ENCODE peak calls at places on chromosomes 16 and 17, in five cellular contexts. D is cardiac muscle cell, V is bronchial epithelial cell, Z is fibroblast of mammary gland, S is HL-60. A is an unnamed sample.

GRCh38 chr17:50585346-50585745 is 24.8 kb downstream of the CACNA1G start:
- DNase-seq in D (no peak), V (no peak), Z (no peak), S (no peak), A (no peak)

GRCh38 chr16:27439273-27440018 is 37.5 kb downstream of the IL21R start:
- DNase-seq in D (no peak), V (no peak), Z (no peak), S (no peak), A (peak; percentile 9)

GRCh38 chr17:10046786-10047609 is 141.9 kb upstream of the RCVRN start:
- DNase-seq in D (no peak), V (no peak), Z (no peak), S (no peak), A (no peak)

GRCh38 chr17:17515921-17516295 is 19.7 kb upstream of the RASD1 start:
- DNase-seq in D (peak; percentile 40), V (peak; percentile 44), Z (peak; percentile 80), S (no peak), A (peak; percentile 11)

GRCh38 chr16:79310734-79311133 is 289.8 kb downstream of the MAF start:
- DNase-seq in D (no peak), V (no peak), Z (no peak), S (no peak), A (no peak)

GRCh38 chr17:78351449-78352006 is 8.3 kb downstream of the SOCS3 start:
- DNase-seq in D (peak; percentile 100), V (peak; percentile 99), Z (peak; percentile 98), S (no peak), A (peak; percentile 35)

GRCh38 chr17:31522284-31522931 is 130.9 kb downstream of the RAB11FIP4 start:
- DNase-seq in D (no peak), V (no peak), Z (no peak), S (no peak), A (peak; percentile 11)

GRCh38 chr16:14071576-14072271 is 605 bp downstream of the MRTFB start:
- DNase-seq in D (no peak), V (no peak), Z (no peak), S (peak; percentile 2), A (no peak)

GRCh38 chr16:65621640-65622039 is 499.8 kb upstream of the CDH11 start:
- DNase-seq in D (peak; percentile 14), V (no peak), Z (no peak), S (no peak), A (no peak)

GRCh38 chr17:29116652-29117439 is 63.4 kb downstream of the MYO18A start:
- DNase-seq in D (peak; percentile 76), V (peak; percentile 33), Z (peak; percentile 67), S (peak; percentile 90), A (peak; percentile 92)

GRCh38 chr17:29117440-29117753 is 62.8 kb downstream of the MYO18A start:
- DNase-seq in D (no peak), V (no peak), Z (no peak), S (no peak), A (no peak)

GRCh38 chr17:29114141-29114540 is 66.1 kb downstream of the MYO18A start:
- DNase-seq in D (no peak), V (no peak), Z (peak; percentile 16), S (no peak), A (no peak)

GRCh38 chr17:29115435-29115834 is 64.8 kb downstream of the MYO18A start:
- DNase-seq in D (no peak), V (no peak), Z (no peak), S (no peak), A (no peak)

DNA sequence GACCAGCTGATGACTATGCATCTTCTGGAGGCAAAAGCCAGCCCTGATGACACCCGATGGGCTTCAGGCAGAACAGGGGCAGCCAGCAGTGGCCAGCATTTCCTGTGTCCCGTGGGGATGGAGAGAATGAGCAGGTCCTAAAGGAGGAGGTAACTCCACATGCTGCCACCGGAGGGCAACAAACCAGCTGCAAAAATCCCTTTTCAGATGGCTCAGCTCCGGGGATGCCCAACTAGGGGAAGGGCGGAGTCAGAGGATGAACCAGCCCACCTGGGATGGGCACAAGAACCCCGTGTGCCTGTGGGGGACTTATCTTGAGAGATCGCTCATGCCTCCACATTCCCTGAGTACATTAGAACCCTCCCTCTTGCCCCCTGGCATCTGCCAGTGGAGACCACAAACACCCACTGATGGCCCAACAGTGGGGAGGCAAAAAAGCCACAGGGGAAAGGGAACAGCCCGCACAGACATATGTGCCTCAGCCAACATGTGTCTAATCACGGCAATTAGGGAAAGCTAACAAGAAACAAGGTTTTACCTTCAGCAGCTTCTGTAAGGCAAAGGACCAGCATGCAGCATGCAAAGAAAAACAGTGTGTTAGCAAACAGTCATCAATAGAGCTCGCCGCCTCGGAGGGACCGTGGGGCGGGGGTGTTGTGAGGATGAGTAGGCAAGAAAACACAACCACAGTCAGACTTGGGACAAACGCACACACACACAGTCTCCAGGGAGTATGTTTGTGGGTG is 64.1 kb downstream of the MYO18A start:
- DNase-seq in D (peak; percentile 38), V (peak; percentile 45), Z (peak; percentile 61), S (peak; percentile 63), A (peak; percentile 72)
- TF ChIP-seq CTCF in D (peak; percentile 54), V (peak; percentile 50), Z (peak; percentile 59), S (peak; percentile 41), A (peak; percentile 59)

DNA sequence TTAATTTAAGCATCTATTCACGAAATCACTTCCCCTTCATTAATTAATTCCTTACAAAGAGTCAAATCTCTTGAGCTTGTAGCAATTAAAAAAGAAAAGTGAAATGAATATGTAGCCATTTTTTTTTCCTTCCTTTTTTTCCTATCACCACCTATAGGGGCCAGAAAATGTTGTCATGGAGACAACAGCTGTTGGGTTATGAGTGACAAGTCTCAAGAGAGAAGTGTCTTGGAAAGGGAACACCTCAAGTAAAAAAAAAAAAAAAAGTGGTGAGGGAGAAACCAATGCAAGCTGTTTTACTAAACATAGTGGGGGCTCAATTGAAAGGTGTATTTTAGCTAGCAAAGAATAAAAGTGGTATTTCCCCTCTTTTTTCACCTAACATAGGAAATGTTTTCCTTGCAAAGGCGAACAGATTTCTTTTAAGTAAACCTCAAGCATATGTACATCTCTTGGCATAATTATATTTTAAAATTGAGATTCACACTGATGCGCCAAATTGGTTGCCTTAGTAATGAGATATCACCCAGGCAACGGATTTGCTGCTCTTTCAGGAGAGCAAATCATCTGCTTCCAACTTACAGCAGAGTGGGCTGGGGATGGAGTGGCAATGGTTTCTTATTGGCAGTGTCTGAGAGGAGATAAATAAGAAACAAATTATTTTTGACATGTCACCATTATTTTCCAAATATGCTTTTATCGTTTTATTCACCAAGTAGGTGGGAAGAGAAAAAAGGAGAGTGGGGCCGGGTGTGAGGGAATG is 183.6 kb downstream of the MYO1D start:
- DNase-seq in D (no peak), V (no peak), Z (no peak), S (no peak), A (no peak)
- TF ChIP-seq CTCF in D (no peak), V (no peak), Z (no peak), S (no peak), A (no peak)

GRCh38 chr16:56743840-56744239 is 13.9 kb downstream of the NUP93 start:
- DNase-seq in D (peak; percentile 61), V (no peak), Z (peak; percentile 66), S (no peak), A (peak; percentile 18)
- TF ChIP-seq CTCF in D (no peak), V (no peak), Z (no peak), S (no peak), A (no peak)

DNA sequence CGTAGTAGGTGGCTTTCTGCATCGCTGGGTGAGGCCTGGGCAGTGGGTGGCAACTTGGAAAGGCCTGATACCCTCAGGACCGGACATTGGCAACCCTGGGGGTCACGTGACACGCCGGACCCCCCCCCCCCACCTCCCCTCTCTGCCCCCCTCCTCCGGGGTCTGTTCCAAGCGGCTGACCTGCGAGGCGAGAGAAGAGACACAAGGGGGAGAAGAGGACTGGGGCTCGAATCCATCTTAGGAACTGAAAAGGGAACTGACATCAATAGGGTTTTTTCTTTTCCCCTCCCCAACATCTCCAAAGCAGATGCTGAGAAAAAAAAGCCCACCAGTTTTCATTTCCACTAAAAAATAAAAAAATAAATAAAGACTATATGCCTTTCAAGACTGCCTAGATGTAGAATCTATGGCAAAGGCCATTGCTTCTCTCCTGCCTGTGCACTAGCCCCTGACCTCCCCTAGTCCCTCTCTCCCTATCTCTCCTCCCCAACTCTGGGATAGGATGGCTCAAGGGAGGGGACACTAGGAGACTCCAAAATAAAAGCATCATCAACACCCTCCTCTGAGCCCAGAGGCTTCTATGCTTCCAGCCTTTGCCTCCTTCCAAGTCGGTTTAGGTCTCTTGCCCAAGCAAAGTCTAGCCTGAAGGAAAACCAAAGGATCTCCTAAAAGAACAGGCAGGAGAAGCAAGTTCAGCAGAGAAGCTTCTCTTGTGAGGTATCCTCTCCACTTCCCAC is 7.7 kb upstream of the HOXB2 start:
- DNase-seq in D (no peak), V (no peak), Z (no peak), S (no peak), A (no peak)
- TF ChIP-seq CTCF in D (no peak), V (no peak), Z (no peak), S (no peak), A (no peak)

GRCh38 chr16:16096161-16096857 is 127.0 kb downstream of the ABCC6 start:
- DNase-seq in D (peak; percentile 74), V (no peak), Z (peak; percentile 38), S (no peak), A (no peak)
- TF ChIP-seq CTCF in D (peak; percentile 46), V (no peak), Z (peak; percentile 45), S (no peak), A (no peak)

DNA sequence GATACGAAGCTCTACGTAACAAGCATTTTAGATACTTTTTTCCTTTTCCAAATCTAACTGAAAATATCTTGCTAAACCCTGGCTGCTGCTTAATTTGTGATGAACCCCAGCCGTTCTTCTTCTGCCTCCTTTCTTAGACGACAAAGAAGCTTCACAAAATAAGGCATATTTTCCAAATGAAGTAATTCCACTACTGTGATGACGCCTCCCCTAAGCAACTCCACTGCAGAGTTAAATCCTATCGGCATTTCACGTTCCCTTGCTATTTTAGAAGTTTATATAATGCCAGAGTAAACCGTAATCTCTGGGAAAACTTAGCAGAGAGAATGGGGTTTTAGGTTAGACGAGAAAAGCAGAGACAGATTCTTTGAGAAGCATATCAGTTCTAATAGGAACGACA is 683.1 kb upstream of the SALL1 start:
- DNase-seq in D (peak; percentile 17), V (no peak), Z (no peak), S (no peak), A (no peak)
- TF ChIP-seq CTCF in D (no peak), V (no peak), Z (no peak), S (no peak), A (no peak)

GRCh38 chr17:57400648-57401047 is 144.3 kb downstream of the MSI2 start:
- DNase-seq in D (no peak), V (peak; percentile 28), Z (no peak), S (no peak), A (no peak)

GRCh38 chr17:57403241-57403640 is 146.9 kb downstream of the MSI2 start:
- DNase-seq in D (no peak), V (no peak), Z (no peak), S (no peak), A (no peak)

GRCh38 chr17:57399690-57400089 is 143.4 kb downstream of the MSI2 start:
- DNase-seq in D (no peak), V (no peak), Z (no peak), S (no peak), A (no peak)

GRCh38 chr17:57402691-57403090 is 146.4 kb downstream of the MSI2 start:
- DNase-seq in D (no peak), V (no peak), Z (no peak), S (no peak), A (no peak)

GRCh38 chr17:57401556-57402488 is 145.5 kb downstream of the MSI2 start:
- DNase-seq in D (no peak), V (no peak), Z (no peak), S (no peak), A (no peak)
- TF ChIP-seq CTCF in D (no peak), V (no peak), Z (no peak), S (no peak), A (no peak)

GRCh38 chr17:72858826-72859495 is 233.5 kb downstream of the SLC39A11 start:
- DNase-seq in D (no peak), V (no peak), Z (no peak), S (no peak), A (no peak)
- TF ChIP-seq CTCF in D (no peak), V (no peak), Z (no peak), S (no peak), A (no peak)

A was measured in glutamatergic neuron.